ENCODE peak calls at places on chromosomes 11 and 22, in four cellular contexts. I, Z, F and V are unnamed samples. For H3K9me3, the result is how much of the 10 kb centered on the place peaks cover.

GRCh38 chr11:86524603-86525352 is 147.6 kb downstream of the ME3 start:
- DNase-seq in I (no peak), Z (no peak), F (no peak), V (no peak)

GRCh38 chr11:83282084-83282716 is 4.0 kb downstream of the CCDC90B start:
- DNase-seq in I (no peak), Z (no peak), F (no peak), V (no peak)

GRCh38 chr22:29833392-29833949 is 4.6 kb downstream of the ASCC2 start:
- DNase-seq in I (no peak), Z (no peak), F (no peak), V (no peak)

GRCh38 chr22:26380072-26380471 is 49.0 kb upstream of the ASPHD2 start:
- DNase-seq in I (no peak), Z (no peak), F (no peak), V (no peak)

GRCh38 chr22:46750861-46751260 is 11.6 kb upstream of the TBC1D22A start:
- DNase-seq in I (no peak), Z (no peak), F (no peak), V (no peak)

GRCh38 chr11:115980747-115981475 is 476.7 kb upstream of the CADM1 start:
- DNase-seq in I (no peak), Z (no peak), F (no peak), V (no peak)

GRCh38 chr22:35915477-35916013 is 113.1 kb downstream of the RBFOX2 start:
- DNase-seq in I (no peak), Z (no peak), F (no peak), V (no peak)

GRCh38 chr22:23072911-23073491 is 2.7 kb downstream of the GNAZ start:
- DNase-seq in I (no peak), Z (no peak), F (peak), V (no peak)

GRCh38 chr11:102592634-102593581 is 32.2 kb downstream of the MMP20 start:
- DNase-seq in I (no peak), Z (no peak), F (no peak), V (no peak)

GRCh38 chr11:28518825-28519224 is 410.6 kb downstream of the METTL15 start:
- DNase-seq in I (no peak), Z (no peak), F (no peak), V (no peak)

GRCh38 chr22:30238136-30238535 is 8.4 kb downstream of the LIF start:
- DNase-seq in I (no peak), Z (no peak), F (no peak), V (no peak)

GRCh38 chr11:10654211-10655150 is 39.1 kb downstream of the IRAG1 start:
- DNase-seq in I (no peak), Z (peak), F (no peak), V (peak)

GRCh38 chr11:111416231-111416960 is 37.3 kb upstream of the POU2AF1 start:
- DNase-seq in I (no peak), Z (no peak), F (no peak), V (no peak)

DNA sequence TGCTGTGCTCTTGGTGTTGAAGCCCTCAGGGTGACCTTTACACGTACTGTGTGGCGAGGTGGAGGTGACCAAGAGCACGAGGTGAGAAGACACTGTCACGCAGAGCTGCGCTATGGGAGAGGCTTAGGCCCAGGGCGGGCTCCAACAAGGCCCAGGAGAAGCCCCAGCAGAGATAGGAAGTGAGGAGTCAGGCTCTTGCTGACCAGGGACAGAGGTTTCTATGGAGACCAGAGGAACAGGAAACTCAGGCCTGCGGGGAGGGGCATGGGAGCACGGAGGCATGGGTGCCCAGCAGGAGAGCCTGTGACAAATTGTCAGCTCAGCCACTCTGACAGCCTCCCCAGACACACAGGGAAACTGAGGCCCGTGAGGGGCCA is 15.8 kb downstream of the DGKZ start:
- DNase-seq in I (peak), Z (no peak), F (peak), V (no peak)
- H3K4me3 ChIP-seq in I (no peak), Z (no peak), F (peak), V (no peak)

DNA sequence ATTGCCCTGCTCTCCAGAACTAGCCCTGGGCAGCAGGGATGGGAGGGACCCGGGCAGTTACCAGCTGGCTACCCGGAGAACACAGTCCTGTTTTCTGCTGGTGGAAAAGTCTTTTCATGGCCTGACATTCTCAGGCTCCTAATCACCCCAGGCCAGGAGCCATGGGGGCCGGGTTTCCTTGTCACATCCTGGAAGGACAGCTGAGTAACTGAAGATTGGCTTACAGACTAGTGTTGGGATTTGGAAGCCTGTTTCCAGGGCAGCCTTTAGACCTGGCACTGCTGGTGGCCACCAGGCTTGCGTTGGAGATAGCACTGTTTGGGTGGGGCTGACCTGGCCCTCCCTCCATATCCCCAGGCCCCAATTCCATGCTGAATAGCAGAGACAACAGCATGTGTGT is 349.0 kb downstream of the CTTN start:
- DNase-seq in I (peak), Z (no peak), F (no peak), V (no peak)
- H3K9me3 ChIP-seq in I (under half), Z (under half), F (under half), V (under half)

DNA sequence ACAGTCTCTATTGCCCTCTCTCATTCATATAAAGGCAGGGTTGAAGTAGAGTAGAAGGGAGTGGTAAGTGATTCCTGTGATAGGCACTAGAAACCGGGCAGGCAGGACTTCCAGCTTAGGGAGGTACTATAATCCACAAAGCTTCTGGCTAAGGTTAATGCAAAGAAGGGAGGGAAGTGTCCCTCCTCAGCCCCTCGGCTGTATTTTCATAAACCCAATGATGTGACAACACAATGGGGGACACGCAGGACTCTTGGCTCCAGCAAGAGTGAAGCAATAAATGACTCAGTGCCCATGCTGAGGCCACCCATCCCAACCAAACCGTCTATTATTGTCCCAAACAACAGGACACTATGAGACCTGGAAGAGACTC is 90.7 kb downstream of the ETS1 start:
- DNase-seq in I (no peak), Z (no peak), F (no peak), V (no peak)
- H3K4me3 ChIP-seq in I (no peak), Z (no peak), F (peak), V (no peak)

DNA sequence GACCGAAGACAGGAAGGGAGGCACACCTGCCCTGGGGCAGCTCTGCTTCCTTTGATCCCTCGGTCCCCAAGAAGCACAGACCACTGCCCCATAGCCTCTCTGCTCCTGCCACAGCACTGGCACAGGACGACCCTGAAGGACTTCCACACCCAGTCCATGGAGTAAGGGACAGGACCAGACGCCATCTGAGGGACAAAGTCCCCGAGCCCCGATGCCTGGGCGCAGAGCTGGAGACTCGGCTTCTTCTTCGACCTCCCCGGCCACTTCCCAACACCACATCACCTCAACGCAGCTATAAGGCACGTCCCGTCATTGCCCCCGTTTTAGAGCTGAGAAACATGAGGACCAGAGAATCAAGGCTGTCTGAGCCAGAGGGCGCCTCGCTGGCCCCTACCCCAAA is 310.5 kb downstream of the BRD1 start:
- DNase-seq in I (no peak), Z (no peak), F (no peak), V (no peak)
- H3K9me3 ChIP-seq in I (under half), Z (under half), F (under half), V (under half)

GRCh38 chr11:73310661-73311393 is 2.8 kb downstream of the ARHGEF17 start:
- DNase-seq in I (no peak), Z (no peak), F (no peak), V (no peak)

GRCh38 chr11:73312036-73312435 is 4.0 kb downstream of the ARHGEF17 start:
- DNase-seq in I (no peak), Z (no peak), F (no peak), V (no peak)

GRCh38 chr11:73312806-73313403 is 4.8 kb downstream of the ARHGEF17 start:
- DNase-seq in I (no peak), Z (no peak), F (no peak), V (no peak)

GRCh38 chr11:73310076-73310475 is 2.0 kb downstream of the ARHGEF17 start:
- DNase-seq in I (no peak), Z (no peak), F (no peak), V (no peak)

GRCh38 chr11:73311394-73311869 is 3.4 kb downstream of the ARHGEF17 start:
- DNase-seq in I (no peak), Z (no peak), F (no peak), V (no peak)
- H3K4me3 ChIP-seq in I (peak), Z (peak), F (peak), V (no peak)

GRCh38 chr22:48629631-48630443 is 1197.8 kb downstream of the BRD1 start:
- DNase-seq in I (no peak), Z (no peak), F (no peak), V (no peak)

GRCh38 chr22:48628891-48629559 is 1198.6 kb downstream of the BRD1 start:
- DNase-seq in I (no peak), Z (no peak), F (no peak), V (no peak)

GRCh38 chr22:48631288-48631687 is 1196.4 kb downstream of the BRD1 start:
- DNase-seq in I (no peak), Z (no peak), F (no peak), V (no peak)

GRCh38 chr22:48630444-48630777 is 1197.3 kb downstream of the BRD1 start:
- DNase-seq in I (no peak), Z (no peak), F (no peak), V (no peak)

DNA sequence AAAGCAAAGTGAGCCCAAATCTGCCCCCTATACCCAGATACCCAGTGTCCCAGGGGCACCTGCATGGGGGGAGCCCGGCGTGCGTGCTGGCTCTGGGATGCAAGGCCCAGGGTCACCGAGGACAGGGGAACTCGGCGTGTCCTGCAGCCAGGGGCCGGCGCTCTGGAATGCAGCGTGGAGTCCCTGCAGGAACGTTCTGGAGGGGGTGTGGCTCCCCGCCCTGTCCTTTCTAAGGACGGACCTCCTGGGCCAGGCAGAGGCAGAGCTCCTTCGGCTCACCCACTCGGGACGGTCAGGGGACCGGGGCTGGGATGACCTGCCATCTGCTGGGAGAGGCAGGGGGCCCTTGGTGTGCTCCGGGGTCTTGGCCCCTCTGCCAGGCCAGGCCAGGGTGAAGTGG is 1196.8 kb downstream of the BRD1 start:
- DNase-seq in I (no peak), Z (no peak), F (no peak), V (no peak)
- H3K9me3 ChIP-seq in I (under half), Z (under half), F (under half), V (under half)

GRCh38 chr11:44568358-44568705 is 2.9 kb downstream of the CD82 start:
- DNase-seq in I (peak), Z (no peak), F (no peak), V (no peak)

GRCh38 chr11:44566559-44566949 is 1.1 kb downstream of the CD82 start:
- DNase-seq in I (peak), Z (no peak), F (no peak), V (no peak)

GRCh38 chr11:44565746-44566558 is 489 bp downstream of the CD82 start:
- DNase-seq in I (peak), Z (no peak), F (no peak), V (no peak)

GRCh38 chr11:44567876-44568256 is 2.4 kb downstream of the CD82 start:
- DNase-seq in I (no peak), Z (no peak), F (no peak), V (no peak)

GRCh38 chr11:44566952-44567875 is 1.8 kb downstream of the CD82 start:
- DNase-seq in I (peak), Z (no peak), F (no peak), V (no peak)
- H3K4me3 ChIP-seq in I (no peak), Z (no peak), F (peak), V (no peak)

DNA sequence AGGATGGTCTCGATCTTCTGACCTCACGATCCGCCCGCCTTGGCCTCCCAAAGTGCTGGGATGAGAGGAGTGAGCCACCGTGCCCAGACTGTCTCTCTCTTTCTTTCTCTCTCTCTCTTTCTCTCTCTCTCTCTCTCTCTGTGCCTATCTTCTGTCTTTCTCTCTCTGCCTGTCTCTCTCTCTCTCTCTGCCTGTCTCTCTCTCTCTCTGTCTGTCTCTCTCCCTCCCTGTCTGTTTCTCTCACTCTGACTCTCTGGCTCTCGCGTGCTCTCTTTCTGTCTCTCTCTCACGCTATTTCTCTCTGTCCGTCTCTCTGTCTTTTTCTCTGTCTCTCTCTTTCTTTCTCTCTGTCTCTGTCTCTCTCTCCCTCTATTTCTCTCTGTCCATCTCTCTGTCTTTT is 3911.2 kb upstream of the OR11H1 start:
- DNase-seq in I (no peak), Z (peak), F (no peak), V (no peak)
- H3K9me3 ChIP-seq in I (under half), Z (under half), F (under half), V (under half)

GRCh38 chr11:34251640-34251980 is 106.2 kb downstream of the ABTB2 start:
- DNase-seq in I (no peak), Z (no peak), F (no peak), V (no peak)
- H3K4me3 ChIP-seq in I (no peak), Z (no peak), F (peak), V (no peak)

DNA sequence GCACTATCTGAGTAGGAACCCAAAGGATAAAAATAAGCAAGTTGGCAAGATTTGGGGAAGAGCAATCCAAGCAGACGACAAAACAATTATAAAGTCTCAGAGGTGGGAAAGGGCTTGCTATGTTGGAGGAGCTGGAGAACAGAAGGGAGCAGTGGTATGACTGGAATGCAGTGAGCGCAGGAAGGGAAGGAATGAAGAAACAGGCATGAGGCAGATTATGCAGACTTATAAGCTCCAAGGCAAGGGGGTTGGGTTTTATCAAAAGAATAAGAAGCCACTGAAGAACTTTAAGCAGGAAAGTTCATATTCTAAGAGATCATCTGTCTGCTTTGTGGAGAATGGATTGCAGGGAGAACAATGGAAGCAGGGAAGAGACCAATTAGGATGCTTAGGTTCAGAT is 31.7 kb downstream of the PGM2L1 start:
- DNase-seq in I (no peak), Z (peak), F (no peak), V (no peak)
- H3K9me3 ChIP-seq in I (under half), Z (under half), F (under half), V (under half)